ENCODE peak calls at places on chromosomes 7 and 10, in six cellular contexts. T, Z, R, B, W and J are unnamed samples.

GRCh38 chr10:12448729-12449391 is 99.5 kb downstream of the CAMK1D start:
- DNase-seq in T (no peak), Z (peak; percentile 32), R (peak; percentile 71), B (no peak), W (no peak), J (peak; percentile 41)

GRCh38 chr7:16905300-16906044 is 23.7 kb upstream of the AGR3 start:
- DNase-seq in T (no peak), Z (no peak), R (no peak), B (no peak), W (peak; percentile 52), J (no peak)

GRCh38 chr7:137992738-137993394 is 9.0 kb downstream of the CREB3L2 start:
- DNase-seq in T (no peak), Z (peak; percentile 59), R (peak; percentile 98), B (peak; percentile 99), W (peak; percentile 78), J (peak; percentile 93)

GRCh38 chr10:84160663-84161362 is 12.8 kb upstream of the GPR15LG start:
- DNase-seq in T (no peak), Z (no peak), R (no peak), B (no peak), W (no peak), J (no peak)

GRCh38 chr10:30059209-30060107 is at the start of gene JCAD:
- DNase-seq in T (peak; percentile 95), Z (peak; percentile 62), R (no peak), B (no peak), W (no peak), J (peak; percentile 79)

GRCh38 chr10:29806350-29806788 is 171.6 kb upstream of the SVIL start:
- DNase-seq in T (no peak), Z (no peak), R (no peak), B (no peak), W (no peak), J (no peak)

GRCh38 chr7:155800741-155801267 is 11.5 kb downstream of the SHH start:
- DNase-seq in T (peak; percentile 56), Z (no peak), R (no peak), B (no peak), W (peak; percentile 69), J (no peak)

GRCh38 chr7:81608748-81609382 is 161.0 kb downstream of the HGF start:
- DNase-seq in T (no peak), Z (no peak), R (no peak), B (no peak), W (no peak), J (no peak)

GRCh38 chr10:95430231-95430951 is 130.8 kb downstream of the SORBS1 start:
- DNase-seq in T (no peak), Z (peak; percentile 62), R (no peak), B (no peak), W (peak; percentile 65), J (peak; percentile 74)

GRCh38 chr7:31443457-31443856 is 70.4 kb upstream of the ITPRID1 start:
- DNase-seq in T (no peak), Z (no peak), R (peak; percentile 0), B (no peak), W (peak; percentile 26), J (no peak)

GRCh38 chr7:99791021-99791420 is 7.0 kb upstream of the CYP3A4 start:
- DNase-seq in T (no peak), Z (no peak), R (peak; percentile 2), B (peak; percentile 13), W (peak; percentile 12), J (no peak)

GRCh38 chr10:128631801-128632241 is 505.6 kb upstream of the MKI67 start:
- DNase-seq in T (no peak), Z (no peak), R (no peak), B (no peak), W (peak; percentile 21), J (no peak)

GRCh38 chr10:49273626-49274025 is 25.3 kb upstream of the C10orf71 start:
- DNase-seq in T (no peak), Z (no peak), R (no peak), B (no peak), W (no peak), J (no peak)

GRCh38 chr10:100888957-100889356 is 23.8 kb upstream of the SLF2 start:
- DNase-seq in T (no peak), Z (no peak), R (no peak), B (no peak), W (no peak), J (no peak)

GRCh38 chr10:93757766-93758509 is at the start of gene LGI1:
- DNase-seq in T (no peak), Z (no peak), R (no peak), B (no peak), W (no peak), J (no peak)

GRCh38 chr7:32070406-32071360 is at the start of gene PDE1C:
- DNase-seq in T (peak; percentile 75), Z (no peak), R (no peak), B (peak; percentile 62), W (no peak), J (peak; percentile 22)

GRCh38 chr7:138186951-138187351 is 110.7 kb downstream of the AKR1D1 start:
- DNase-seq in T (no peak), Z (no peak), R (peak; percentile 1), B (no peak), W (no peak), J (no peak)

DNA sequence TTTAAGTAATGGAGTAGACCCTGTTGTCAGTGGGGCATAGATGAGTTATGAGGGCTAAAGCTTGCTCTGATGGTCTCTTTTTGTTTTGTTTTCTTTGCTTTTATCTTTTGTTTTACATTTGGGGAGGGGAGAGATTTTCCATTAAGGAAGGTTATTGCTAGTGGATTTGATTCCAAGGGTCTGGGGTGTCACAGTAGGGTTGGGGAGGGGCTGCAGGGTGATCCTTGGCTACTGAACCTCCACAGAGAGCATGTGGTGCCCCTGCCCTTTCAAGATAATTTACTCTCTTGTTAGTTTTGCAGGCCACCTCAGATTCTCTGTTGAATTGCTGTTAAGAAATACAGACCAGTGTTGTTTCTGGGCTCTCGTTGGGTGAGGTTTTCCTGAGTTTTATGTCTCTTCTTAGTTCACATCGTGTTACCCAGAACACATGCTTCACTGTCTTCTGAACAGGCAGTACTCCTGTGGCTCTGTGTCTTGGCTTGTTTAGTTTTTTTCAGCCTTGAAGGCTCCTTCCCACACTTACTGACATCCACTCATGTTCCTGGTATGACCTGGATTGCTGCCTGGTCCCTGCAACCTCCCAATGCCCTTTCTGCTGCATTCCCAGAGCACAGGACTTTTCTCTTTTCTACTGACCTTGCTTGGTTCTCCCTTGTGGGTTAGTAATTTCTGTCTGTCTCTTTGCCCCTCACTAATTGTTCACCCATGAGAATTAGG is 4.3 kb downstream of the KIFBP start:
- DNase-seq in T (no peak), Z (peak; percentile 69), R (peak; percentile 81), B (no peak), W (no peak), J (peak; percentile 33)
- H3K4me3 ChIP-seq in T (no peak overlapping the region), Z (no peak overlapping the region), R (no peak overlapping the region), B (no peak overlapping the region), W (no peak overlapping the region), J (no peak overlapping the region)

GRCh38 chr7:75638607-75639070 is 100.1 kb downstream of the HIP1 start:
- DNase-seq in T (peak; percentile 88), Z (peak; percentile 55), R (no peak), B (no peak), W (no peak), J (peak; percentile 42)
- TF ChIP-seq CTCF in T (no peak), Z (no peak), R (no peak), B (no peak), W (no peak), J (no peak)

GRCh38 chr7:21214656-21215055 is 213.2 kb upstream of the SP4 start:
- DNase-seq in T (no peak), Z (no peak), R (no peak), B (no peak), W (no peak), J (no peak)

GRCh38 chr7:21221130-21221529 is 206.8 kb upstream of the SP4 start:
- DNase-seq in T (no peak), Z (no peak), R (no peak), B (no peak), W (no peak), J (no peak)

GRCh38 chr7:21215307-21215706 is 212.6 kb upstream of the SP4 start:
- DNase-seq in T (no peak), Z (no peak), R (no peak), B (no peak), W (no peak), J (no peak)

DNA sequence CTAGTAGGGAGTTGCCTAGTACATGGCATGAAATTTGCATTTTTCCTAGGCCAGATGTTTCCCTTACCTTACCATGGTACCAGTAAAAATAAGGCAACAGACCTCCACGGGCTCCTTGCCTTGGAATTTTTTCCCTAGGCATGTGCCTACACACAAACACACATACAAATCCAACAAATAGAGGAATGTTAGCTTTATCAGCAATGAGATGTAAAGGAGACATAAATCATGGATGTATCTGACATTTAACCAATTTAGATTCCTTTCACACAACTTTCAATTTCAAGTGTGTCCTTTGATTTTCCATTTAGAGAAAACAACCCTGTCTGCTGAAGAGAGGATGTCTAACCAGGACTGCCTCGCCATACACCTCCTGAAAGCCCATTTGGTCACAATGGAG is 209.7 kb upstream of the SP4 start:
- DNase-seq in T (no peak), Z (no peak), R (no peak), B (no peak), W (no peak), J (no peak)
- H3K4me3 ChIP-seq in T (no peak overlapping the region), Z (no peak overlapping the region), R (no peak overlapping the region), B (no peak overlapping the region), W (no peak overlapping the region), J (no peak overlapping the region)

GRCh38 chr7:73838642-73839041 is 3.7 kb downstream of the METTL27 start:
- DNase-seq in T (no peak), Z (no peak), R (no peak), B (no peak), W (no peak), J (no peak)

GRCh38 chr7:73840715-73841379 is 1.5 kb downstream of the METTL27 start:
- DNase-seq in T (peak; percentile 72), Z (no peak), R (no peak), B (no peak), W (no peak), J (no peak)

GRCh38 chr7:73841689-73842247 is 548 bp downstream of the METTL27 start:
- DNase-seq in T (peak; percentile 58), Z (no peak), R (no peak), B (no peak), W (no peak), J (no peak)

GRCh38 chr7:73839290-73839689 is 3.0 kb downstream of the METTL27 start:
- DNase-seq in T (no peak), Z (no peak), R (no peak), B (no peak), W (no peak), J (no peak)

DNA sequence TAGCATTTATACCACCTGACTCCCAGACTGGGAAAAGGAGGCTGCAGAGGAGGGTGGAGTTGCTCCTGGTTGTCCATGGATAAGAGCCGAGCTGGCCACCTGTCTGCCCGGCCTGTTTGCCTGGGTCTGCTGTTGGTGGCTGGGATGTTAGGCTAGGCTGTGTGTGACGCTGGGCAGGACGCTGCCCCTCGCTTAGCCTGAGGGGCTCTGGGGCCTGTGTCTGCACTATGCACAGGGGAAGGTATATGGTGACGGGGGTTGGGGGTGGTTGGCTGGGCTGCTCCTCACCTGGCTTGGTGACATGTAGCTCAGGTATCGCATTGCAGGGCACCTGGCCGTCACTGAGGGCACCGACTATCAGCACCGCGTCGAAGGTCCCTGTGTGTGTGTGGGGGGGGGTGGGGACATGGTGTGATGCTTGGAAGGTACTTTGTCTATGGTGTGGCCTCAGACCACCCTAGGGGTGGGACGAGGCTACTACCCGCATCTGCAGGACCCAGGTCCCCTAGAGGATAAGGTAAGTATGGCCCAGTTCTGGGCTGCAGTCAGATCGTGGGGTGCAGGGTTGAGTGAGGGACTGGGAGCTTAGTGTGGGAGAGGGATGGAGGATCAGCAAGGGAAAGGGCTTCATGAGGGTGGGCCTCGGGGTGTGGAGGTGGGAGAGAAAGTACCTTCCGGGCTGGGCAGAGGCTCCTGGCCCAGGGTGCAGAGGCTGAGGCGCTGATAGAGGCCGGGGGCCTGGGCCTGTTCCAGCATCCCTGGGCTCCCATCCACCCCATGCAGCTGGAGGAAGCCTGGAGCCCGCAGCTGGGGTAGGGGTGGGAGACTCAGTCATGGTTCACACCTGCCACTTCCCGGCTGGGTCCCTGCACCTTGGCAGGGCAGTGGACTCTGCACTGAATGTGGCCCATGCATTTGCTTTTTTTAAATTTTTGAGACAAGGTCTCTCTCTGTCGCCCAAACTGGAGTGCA is 2.3 kb downstream of the METTL27 start:
- DNase-seq in T (no peak), Z (no peak), R (no peak), B (no peak), W (no peak), J (no peak)
- TF ChIP-seq CTCF in T (no peak), Z (no peak), R (no peak), B (no peak), W (no peak), J (no peak)